ENCODE peak calls at places on chromosomes 16 and 17, in five cellular contexts. One of them, this sample, is unnamed.

GRCh38 chr17:48543854-48544355 is 1.0 kb downstream of the HOXB2 start:
- DNase-seq in activated CD4-positive, CD25-positive, alpha-beta regulatory T cell: no peak
- DNase-seq in amniotic stem cell: no peak
- DNase-seq in prostate gland: no peak
- DNase-seq in dorsolateral prefrontal cortex: no peak
- DNase-seq in this sample: no peak

GRCh38 chr17:78075545-78075944 is 53.0 kb downstream of the TMC6 start:
- DNase-seq in activated CD4-positive, CD25-positive, alpha-beta regulatory T cell: no peak
- DNase-seq in dorsolateral prefrontal cortex: peak; percentile 63
- DNase-seq in prostate gland: no peak
- DNase-seq in amniotic stem cell: no peak
- DNase-seq in this sample: peak; percentile 39

GRCh38 chr17:83055911-83056582 is 23.4 kb upstream of the METRNL start:
- DNase-seq in activated CD4-positive, CD25-positive, alpha-beta regulatory T cell: no peak
- DNase-seq in dorsolateral prefrontal cortex: peak; percentile 2
- DNase-seq in prostate gland: no peak
- DNase-seq in amniotic stem cell: peak; percentile 44
- DNase-seq in this sample: peak; percentile 9

GRCh38 chr17:33091271-33091670 is 99.6 kb downstream of the SPACA3 start:
- DNase-seq in activated CD4-positive, CD25-positive, alpha-beta regulatory T cell: no peak
- DNase-seq in prostate gland: no peak
- DNase-seq in dorsolateral prefrontal cortex: no peak
- DNase-seq in amniotic stem cell: no peak
- DNase-seq in this sample: peak; percentile 38

GRCh38 chr17:412211-413015 is 59.8 kb upstream of the RPH3AL start:
- DNase-seq in amniotic stem cell: peak; percentile 45
- DNase-seq in dorsolateral prefrontal cortex: no peak
- DNase-seq in prostate gland: peak; percentile 37
- DNase-seq in activated CD4-positive, CD25-positive, alpha-beta regulatory T cell: peak; percentile 51
- DNase-seq in this sample: peak; percentile 58

GRCh38 chr16:89700649-89701424 is 668 bp downstream of the SPATA2L start:
- DNase-seq in dorsolateral prefrontal cortex: no peak
- DNase-seq in prostate gland: peak; percentile 51
- DNase-seq in activated CD4-positive, CD25-positive, alpha-beta regulatory T cell: peak; percentile 59
- DNase-seq in amniotic stem cell: no peak
- DNase-seq in this sample: no peak

GRCh38 chr17:70168979-70169706 is at the start of gene KCNJ2:
- DNase-seq in prostate gland: peak; percentile 90
- DNase-seq in amniotic stem cell: peak; percentile 7
- DNase-seq in activated CD4-positive, CD25-positive, alpha-beta regulatory T cell: no peak
- DNase-seq in dorsolateral prefrontal cortex: peak; percentile 84
- DNase-seq in this sample: peak; percentile 84

GRCh38 chr17:70780031-70780430 is 610.7 kb downstream of the KCNJ2 start:
- DNase-seq in amniotic stem cell: no peak
- DNase-seq in dorsolateral prefrontal cortex: no peak
- DNase-seq in activated CD4-positive, CD25-positive, alpha-beta regulatory T cell: no peak
- DNase-seq in prostate gland: no peak
- DNase-seq in this sample: no peak

GRCh38 chr17:9658593-9659211 is 13.4 kb downstream of the USP43 start:
- DNase-seq in activated CD4-positive, CD25-positive, alpha-beta regulatory T cell: no peak
- DNase-seq in amniotic stem cell: no peak
- DNase-seq in prostate gland: no peak
- DNase-seq in dorsolateral prefrontal cortex: no peak
- DNase-seq in this sample: no peak

GRCh38 chr16:87645802-87646201 is 43.5 kb downstream of the JPH3 start:
- DNase-seq in prostate gland: no peak
- DNase-seq in activated CD4-positive, CD25-positive, alpha-beta regulatory T cell: no peak
- DNase-seq in dorsolateral prefrontal cortex: no peak
- DNase-seq in amniotic stem cell: no peak
- DNase-seq in this sample: no peak

GRCh38 chr16:89742948-89743347 is 21.6 kb downstream of the ZNF276 start:
- DNase-seq in dorsolateral prefrontal cortex: no peak
- DNase-seq in activated CD4-positive, CD25-positive, alpha-beta regulatory T cell: no peak
- DNase-seq in prostate gland: no peak
- DNase-seq in amniotic stem cell: no peak
- DNase-seq in this sample: no peak

GRCh38 chr17:50056961-50057330 is 1.0 kb downstream of the ITGA3 start:
- DNase-seq in activated CD4-positive, CD25-positive, alpha-beta regulatory T cell: no peak
- DNase-seq in amniotic stem cell: no peak
- DNase-seq in dorsolateral prefrontal cortex: no peak
- DNase-seq in prostate gland: no peak
- DNase-seq in this sample: no peak

GRCh38 chr17:4858880-4859260 is 25.7 kb downstream of the MINK1 start:
- DNase-seq in dorsolateral prefrontal cortex: no peak
- DNase-seq in amniotic stem cell: no peak
- DNase-seq in activated CD4-positive, CD25-positive, alpha-beta regulatory T cell: no peak
- DNase-seq in prostate gland: peak; percentile 91
- DNase-seq in this sample: peak; percentile 60

GRCh38 chr16:85715169-85716015 is 26.6 kb upstream of the GINS2 start:
- DNase-seq in prostate gland: peak; percentile 55
- DNase-seq in amniotic stem cell: no peak
- DNase-seq in activated CD4-positive, CD25-positive, alpha-beta regulatory T cell: no peak
- DNase-seq in dorsolateral prefrontal cortex: no peak
- DNase-seq in this sample: no peak

GRCh38 chr17:302300-302698 is 50.3 kb downstream of the RPH3AL start:
- DNase-seq in activated CD4-positive, CD25-positive, alpha-beta regulatory T cell: no peak
- DNase-seq in prostate gland: no peak
- DNase-seq in amniotic stem cell: no peak
- DNase-seq in dorsolateral prefrontal cortex: no peak
- DNase-seq in this sample: peak; percentile 78

GRCh38 chr16:57600048-57600835 is 28.2 kb upstream of the ADGRG1 start:
- DNase-seq in prostate gland: peak; percentile 53
- DNase-seq in activated CD4-positive, CD25-positive, alpha-beta regulatory T cell: no peak
- DNase-seq in amniotic stem cell: no peak
- DNase-seq in dorsolateral prefrontal cortex: no peak
- DNase-seq in this sample: no peak

GRCh38 chr16:10521681-10522274 is 58.6 kb downstream of the EMP2 start:
- DNase-seq in amniotic stem cell: peak; percentile 3
- DNase-seq in activated CD4-positive, CD25-positive, alpha-beta regulatory T cell: no peak
- DNase-seq in prostate gland: peak; percentile 47
- DNase-seq in dorsolateral prefrontal cortex: no peak
- DNase-seq in this sample: peak; percentile 69

GRCh38 chr17:50459756-50460155 is 8.9 kb downstream of the CHAD start:
- DNase-seq in dorsolateral prefrontal cortex: no peak
- DNase-seq in amniotic stem cell: no peak
- DNase-seq in prostate gland: no peak
- DNase-seq in activated CD4-positive, CD25-positive, alpha-beta regulatory T cell: no peak
- DNase-seq in this sample: no peak

GRCh38 chr17:29084476-29085148 is 41.7 kb downstream of the PIPOX start:
- DNase-seq in dorsolateral prefrontal cortex: no peak
- DNase-seq in prostate gland: no peak
- DNase-seq in activated CD4-positive, CD25-positive, alpha-beta regulatory T cell: no peak
- DNase-seq in amniotic stem cell: no peak
- DNase-seq in this sample: peak; percentile 88

GRCh38 chr17:61159415-61159814 is 240.2 kb upstream of the TBX2 start:
- DNase-seq in dorsolateral prefrontal cortex: no peak
- DNase-seq in activated CD4-positive, CD25-positive, alpha-beta regulatory T cell: no peak
- DNase-seq in prostate gland: no peak
- DNase-seq in amniotic stem cell: no peak
- DNase-seq in this sample: no peak

GRCh38 chr16:12587170-12587569 is 216.5 kb downstream of the CPPED1 start:
- DNase-seq in prostate gland: no peak
- DNase-seq in amniotic stem cell: no peak
- DNase-seq in dorsolateral prefrontal cortex: no peak
- DNase-seq in activated CD4-positive, CD25-positive, alpha-beta regulatory T cell: no peak
- DNase-seq in this sample: no peak

GRCh38 chr17:67218385-67218950 is 26.5 kb downstream of the HELZ start:
- DNase-seq in amniotic stem cell: no peak
- DNase-seq in activated CD4-positive, CD25-positive, alpha-beta regulatory T cell: no peak
- DNase-seq in dorsolateral prefrontal cortex: no peak
- DNase-seq in prostate gland: no peak
- DNase-seq in this sample: no peak

GRCh38 chr16:89845417-89845816 is 17.1 kb downstream of the SPIRE2 start:
- DNase-seq in dorsolateral prefrontal cortex: no peak
- DNase-seq in prostate gland: no peak
- DNase-seq in activated CD4-positive, CD25-positive, alpha-beta regulatory T cell: no peak
- DNase-seq in amniotic stem cell: no peak
- DNase-seq in this sample: no peak

GRCh38 chr17:80760501-80760900 is 215.9 kb downstream of the RPTOR start:
- DNase-seq in amniotic stem cell: no peak
- DNase-seq in prostate gland: peak; percentile 40
- DNase-seq in activated CD4-positive, CD25-positive, alpha-beta regulatory T cell: no peak
- DNase-seq in dorsolateral prefrontal cortex: no peak
- DNase-seq in this sample: no peak

GRCh38 chr16:51426276-51426675 is 275.2 kb upstream of the SALL1 start:
- DNase-seq in activated CD4-positive, CD25-positive, alpha-beta regulatory T cell: no peak
- DNase-seq in amniotic stem cell: no peak
- DNase-seq in prostate gland: no peak
- DNase-seq in dorsolateral prefrontal cortex: no peak
- DNase-seq in this sample: no peak

GRCh38 chr17:57537524-57538410 is 207.3 kb downstream of the CCDC182 start:
- DNase-seq in amniotic stem cell: no peak
- DNase-seq in dorsolateral prefrontal cortex: no peak
- DNase-seq in activated CD4-positive, CD25-positive, alpha-beta regulatory T cell: no peak
- DNase-seq in prostate gland: no peak
- DNase-seq in this sample: no peak

GRCh38 chr17:68396795-68397536 is 60.3 kb downstream of the WIPI1 start:
- DNase-seq in prostate gland: no peak
- DNase-seq in activated CD4-positive, CD25-positive, alpha-beta regulatory T cell: no peak
- DNase-seq in dorsolateral prefrontal cortex: no peak
- DNase-seq in amniotic stem cell: no peak
- DNase-seq in this sample: no peak

GRCh38 chr17:1009411-1010085 is 12.6 kb downstream of the TIMM22 start:
- DNase-seq in dorsolateral prefrontal cortex: no peak
- DNase-seq in activated CD4-positive, CD25-positive, alpha-beta regulatory T cell: no peak
- DNase-seq in amniotic stem cell: no peak
- DNase-seq in prostate gland: no peak
- DNase-seq in this sample: no peak